ENCODE peak calls at places on chromosome 6, in nine cellular contexts. One of them, this sample, is unnamed.

GRCh38 chr6:22231616-22232015 is 65.2 kb downstream of the PRL start:
- DNase-seq in astrocyte of the spinal cord: peak
- DNase-seq in fibroblast of pulmonary artery: no peak
- DNase-seq in AG04450: no peak
- DNase-seq in lower lobe of right lung: no peak
- DNase-seq in BJ: no peak
- DNase-seq in left ventricle myocardium inferior: no peak
- DNase-seq in HCT116: no peak
- DNase-seq in cardiac muscle cell: no peak
- DNase-seq in this sample: no peak

GRCh38 chr6:98832282-98833100 is 1.9 kb upstream of the POU3F2 start:
- DNase-seq in cardiac muscle cell: peak
- DNase-seq in BJ: peak
- DNase-seq in HCT116: no peak
- DNase-seq in fibroblast of pulmonary artery: peak
- DNase-seq in AG04450: peak
- DNase-seq in left ventricle myocardium inferior: no peak
- DNase-seq in lower lobe of right lung: no peak
- DNase-seq in astrocyte of the spinal cord: peak
- DNase-seq in this sample: peak

GRCh38 chr6:145228962-145229582 is 506.2 kb downstream of the EPM2A start:
- DNase-seq in AG04450: no peak
- DNase-seq in astrocyte of the spinal cord: no peak
- DNase-seq in left ventricle myocardium inferior: no peak
- DNase-seq in HCT116: no peak
- DNase-seq in BJ: no peak
- DNase-seq in lower lobe of right lung: no peak
- DNase-seq in fibroblast of pulmonary artery: no peak
- DNase-seq in cardiac muscle cell: no peak
- DNase-seq in this sample: no peak

GRCh38 chr6:30821862-30822784 is 62.2 kb upstream of the DDR1 start:
- DNase-seq in lower lobe of right lung: no peak
- DNase-seq in AG04450: no peak
- DNase-seq in astrocyte of the spinal cord: no peak
- DNase-seq in BJ: no peak
- DNase-seq in cardiac muscle cell: peak
- DNase-seq in HCT116: no peak
- DNase-seq in fibroblast of pulmonary artery: peak
- DNase-seq in left ventricle myocardium inferior: no peak
- DNase-seq in this sample: no peak

GRCh38 chr6:5208039-5208438 is 52.7 kb downstream of the LYRM4 start:
- DNase-seq in fibroblast of pulmonary artery: peak
- DNase-seq in lower lobe of right lung: no peak
- DNase-seq in AG04450: no peak
- DNase-seq in HCT116: no peak
- DNase-seq in BJ: peak
- DNase-seq in left ventricle myocardium inferior: no peak
- DNase-seq in astrocyte of the spinal cord: no peak
- DNase-seq in cardiac muscle cell: peak
- DNase-seq in this sample: no peak

GRCh38 chr6:72321741-72322140 is 300.1 kb upstream of the KCNQ5 start:
- DNase-seq in cardiac muscle cell: no peak
- DNase-seq in AG04450: peak
- DNase-seq in left ventricle myocardium inferior: no peak
- DNase-seq in HCT116: no peak
- DNase-seq in lower lobe of right lung: no peak
- DNase-seq in fibroblast of pulmonary artery: peak
- DNase-seq in astrocyte of the spinal cord: peak
- DNase-seq in BJ: peak
- DNase-seq in this sample: peak

GRCh38 chr6:15577106-15577505 is 85.7 kb downstream of the DTNBP1 start:
- DNase-seq in left ventricle myocardium inferior: no peak
- DNase-seq in fibroblast of pulmonary artery: no peak
- DNase-seq in cardiac muscle cell: no peak
- DNase-seq in BJ: no peak
- DNase-seq in lower lobe of right lung: no peak
- DNase-seq in astrocyte of the spinal cord: no peak
- DNase-seq in HCT116: no peak
- DNase-seq in AG04450: no peak
- DNase-seq in this sample: no peak

GRCh38 chr6:63100066-63100465 is 111.2 kb upstream of the FKBP1C start:
- DNase-seq in lower lobe of right lung: no peak
- DNase-seq in AG04450: no peak
- DNase-seq in cardiac muscle cell: no peak
- DNase-seq in astrocyte of the spinal cord: no peak
- DNase-seq in HCT116: no peak
- DNase-seq in fibroblast of pulmonary artery: no peak
- DNase-seq in BJ: no peak
- DNase-seq in left ventricle myocardium inferior: no peak
- DNase-seq in this sample: no peak

GRCh38 chr6:110039364-110039995 is 61.4 kb downstream of the GPR6 start:
- DNase-seq in cardiac muscle cell: peak
- DNase-seq in AG04450: peak
- DNase-seq in HCT116: peak
- DNase-seq in astrocyte of the spinal cord: peak
- DNase-seq in lower lobe of right lung: peak
- DNase-seq in fibroblast of pulmonary artery: peak
- DNase-seq in left ventricle myocardium inferior: peak
- DNase-seq in BJ: peak
- DNase-seq in this sample: peak
- H3K4me3 ChIP-seq in cardiac muscle cell: no peak
- H3K4me3 ChIP-seq in AG04450: peak
- H3K4me3 ChIP-seq in HCT116: peak
- H3K4me3 ChIP-seq in astrocyte of the spinal cord: peak
- H3K4me3 ChIP-seq in lower lobe of right lung: peak
- H3K4me3 ChIP-seq in fibroblast of pulmonary artery: peak
- H3K4me3 ChIP-seq in left ventricle myocardium inferior: peak
- H3K4me3 ChIP-seq in BJ: peak
- H3K4me3 ChIP-seq in this sample: peak

GRCh38 chr6:163420315-163420667 is 5.8 kb downstream of the QKI start:
- DNase-seq in AG04450: no peak
- DNase-seq in HCT116: no peak
- DNase-seq in fibroblast of pulmonary artery: no peak
- DNase-seq in BJ: no peak
- DNase-seq in cardiac muscle cell: no peak
- DNase-seq in astrocyte of the spinal cord: peak
- DNase-seq in lower lobe of right lung: no peak
- DNase-seq in left ventricle myocardium inferior: no peak
- DNase-seq in this sample: no peak
- H3K4me3 ChIP-seq in AG04450: peak
- H3K4me3 ChIP-seq in HCT116: no peak
- H3K4me3 ChIP-seq in fibroblast of pulmonary artery: peak
- H3K4me3 ChIP-seq in BJ: no peak
- H3K4me3 ChIP-seq in cardiac muscle cell: peak
- H3K4me3 ChIP-seq in astrocyte of the spinal cord: no peak
- H3K4me3 ChIP-seq in lower lobe of right lung: peak
- H3K4me3 ChIP-seq in left ventricle myocardium inferior: peak
- H3K4me3 ChIP-seq in this sample: no peak

GRCh38 chr6:49556429-49556837 is 6.0 kb downstream of the C6orf141 start:
- DNase-seq in fibroblast of pulmonary artery: peak
- DNase-seq in astrocyte of the spinal cord: peak
- DNase-seq in lower lobe of right lung: no peak
- DNase-seq in HCT116: peak
- DNase-seq in AG04450: no peak
- DNase-seq in cardiac muscle cell: peak
- DNase-seq in left ventricle myocardium inferior: no peak
- DNase-seq in BJ: peak
- DNase-seq in this sample: no peak
- H3K4me3 ChIP-seq in fibroblast of pulmonary artery: no peak
- H3K4me3 ChIP-seq in astrocyte of the spinal cord: no peak
- H3K4me3 ChIP-seq in lower lobe of right lung: no peak
- H3K4me3 ChIP-seq in HCT116: peak
- H3K4me3 ChIP-seq in AG04450: no peak
- H3K4me3 ChIP-seq in cardiac muscle cell: no peak
- H3K4me3 ChIP-seq in left ventricle myocardium inferior: no peak
- H3K4me3 ChIP-seq in BJ: no peak
- H3K4me3 ChIP-seq in this sample: no peak

DNA sequence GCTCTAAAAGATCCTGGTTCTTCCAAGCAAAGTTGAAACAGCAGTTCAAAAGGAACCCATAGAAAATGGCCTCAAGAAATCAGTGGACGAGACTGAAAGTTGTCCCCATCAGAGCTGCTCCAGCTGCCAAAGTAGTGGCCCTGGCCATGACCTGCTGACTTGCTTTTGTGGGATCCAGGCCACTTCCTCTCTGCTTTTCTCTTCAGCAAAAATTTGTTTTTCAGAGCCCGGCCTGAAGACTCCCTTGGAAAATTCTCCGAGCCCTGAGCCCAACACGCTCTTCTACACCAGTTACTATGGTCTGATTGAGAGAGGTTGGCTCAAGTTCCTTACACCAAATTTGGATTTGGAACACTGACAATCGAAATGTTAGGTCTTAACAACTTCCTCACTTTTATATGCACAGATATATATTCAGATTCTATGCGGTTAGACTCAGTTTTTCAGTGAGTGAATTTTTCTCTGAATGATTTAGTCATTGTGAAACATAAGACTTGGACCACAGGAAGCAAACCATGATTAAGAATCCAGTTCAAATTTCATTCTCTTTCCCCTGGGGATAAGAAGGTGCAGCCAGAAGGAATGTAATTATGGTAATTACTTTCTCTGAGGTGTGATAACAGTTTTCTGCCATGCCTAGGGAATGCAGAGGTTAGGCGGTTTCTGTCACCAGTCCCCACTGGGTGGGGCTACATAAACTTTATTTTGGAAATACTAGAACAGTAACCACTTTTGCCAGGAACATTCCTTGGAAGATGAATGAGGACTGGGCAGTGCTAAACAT is 365.3 kb downstream of the SYNE1 start:
- DNase-seq in left ventricle myocardium inferior: peak
- DNase-seq in HCT116: no peak
- DNase-seq in AG04450: no peak
- DNase-seq in lower lobe of right lung: no peak
- DNase-seq in BJ: no peak
- DNase-seq in cardiac muscle cell: peak
- DNase-seq in fibroblast of pulmonary artery: peak
- DNase-seq in astrocyte of the spinal cord: peak
- DNase-seq in this sample: no peak
- H3K4me3 ChIP-seq in left ventricle myocardium inferior: peak
- H3K4me3 ChIP-seq in HCT116: no peak
- H3K4me3 ChIP-seq in AG04450: no peak
- H3K4me3 ChIP-seq in lower lobe of right lung: no peak
- H3K4me3 ChIP-seq in BJ: no peak
- H3K4me3 ChIP-seq in cardiac muscle cell: no peak
- H3K4me3 ChIP-seq in fibroblast of pulmonary artery: no peak
- H3K4me3 ChIP-seq in astrocyte of the spinal cord: no peak
- H3K4me3 ChIP-seq in this sample: no peak

GRCh38 chr6:37047933-37048850 is 42.7 kb downstream of the FGD2 start:
- DNase-seq in BJ: no peak
- DNase-seq in AG04450: no peak
- DNase-seq in fibroblast of pulmonary artery: no peak
- DNase-seq in left ventricle myocardium inferior: no peak
- DNase-seq in lower lobe of right lung: no peak
- DNase-seq in HCT116: no peak
- DNase-seq in cardiac muscle cell: no peak
- DNase-seq in astrocyte of the spinal cord: no peak
- DNase-seq in this sample: no peak

GRCh38 chr6:37048851-37049734 is 43.6 kb downstream of the FGD2 start:
- DNase-seq in AG04450: peak
- DNase-seq in BJ: peak
- DNase-seq in astrocyte of the spinal cord: peak
- DNase-seq in HCT116: no peak
- DNase-seq in lower lobe of right lung: no peak
- DNase-seq in cardiac muscle cell: peak
- DNase-seq in left ventricle myocardium inferior: peak
- DNase-seq in fibroblast of pulmonary artery: peak
- DNase-seq in this sample: peak

GRCh38 chr6:37049990-37050853 is 44.8 kb downstream of the FGD2 start:
- DNase-seq in left ventricle myocardium inferior: peak
- DNase-seq in astrocyte of the spinal cord: no peak
- DNase-seq in HCT116: no peak
- DNase-seq in BJ: no peak
- DNase-seq in cardiac muscle cell: no peak
- DNase-seq in AG04450: no peak
- DNase-seq in fibroblast of pulmonary artery: no peak
- DNase-seq in lower lobe of right lung: peak
- DNase-seq in this sample: no peak

GRCh38 chr6:37050854-37051137 is 45.3 kb downstream of the FGD2 start:
- DNase-seq in left ventricle myocardium inferior: no peak
- DNase-seq in AG04450: no peak
- DNase-seq in lower lobe of right lung: no peak
- DNase-seq in fibroblast of pulmonary artery: no peak
- DNase-seq in HCT116: no peak
- DNase-seq in astrocyte of the spinal cord: no peak
- DNase-seq in BJ: no peak
- DNase-seq in cardiac muscle cell: no peak
- DNase-seq in this sample: no peak

DNA sequence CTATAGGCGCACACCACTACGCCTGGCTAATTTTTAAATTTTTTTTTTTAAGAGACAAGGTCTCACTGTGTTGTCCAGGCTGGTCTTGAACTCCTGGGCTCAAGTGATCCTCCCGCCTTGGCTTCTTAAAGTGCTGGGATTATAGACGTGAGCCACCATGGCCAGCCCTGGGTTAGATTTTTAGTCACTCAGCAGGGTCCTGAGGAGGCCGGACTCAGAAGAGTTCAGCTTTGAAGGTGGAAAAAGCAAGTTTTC is 44.2 kb downstream of the FGD2 start:
- DNase-seq in astrocyte of the spinal cord: no peak
- DNase-seq in BJ: no peak
- DNase-seq in left ventricle myocardium inferior: no peak
- DNase-seq in fibroblast of pulmonary artery: no peak
- DNase-seq in lower lobe of right lung: no peak
- DNase-seq in cardiac muscle cell: no peak
- DNase-seq in HCT116: no peak
- DNase-seq in AG04450: no peak
- DNase-seq in this sample: no peak
- H3K4me3 ChIP-seq in astrocyte of the spinal cord: no peak
- H3K4me3 ChIP-seq in BJ: no peak
- H3K4me3 ChIP-seq in left ventricle myocardium inferior: peak
- H3K4me3 ChIP-seq in fibroblast of pulmonary artery: no peak
- H3K4me3 ChIP-seq in lower lobe of right lung: peak
- H3K4me3 ChIP-seq in cardiac muscle cell: no peak
- H3K4me3 ChIP-seq in HCT116: no peak
- H3K4me3 ChIP-seq in AG04450: no peak
- H3K4me3 ChIP-seq in this sample: no peak

DNA sequence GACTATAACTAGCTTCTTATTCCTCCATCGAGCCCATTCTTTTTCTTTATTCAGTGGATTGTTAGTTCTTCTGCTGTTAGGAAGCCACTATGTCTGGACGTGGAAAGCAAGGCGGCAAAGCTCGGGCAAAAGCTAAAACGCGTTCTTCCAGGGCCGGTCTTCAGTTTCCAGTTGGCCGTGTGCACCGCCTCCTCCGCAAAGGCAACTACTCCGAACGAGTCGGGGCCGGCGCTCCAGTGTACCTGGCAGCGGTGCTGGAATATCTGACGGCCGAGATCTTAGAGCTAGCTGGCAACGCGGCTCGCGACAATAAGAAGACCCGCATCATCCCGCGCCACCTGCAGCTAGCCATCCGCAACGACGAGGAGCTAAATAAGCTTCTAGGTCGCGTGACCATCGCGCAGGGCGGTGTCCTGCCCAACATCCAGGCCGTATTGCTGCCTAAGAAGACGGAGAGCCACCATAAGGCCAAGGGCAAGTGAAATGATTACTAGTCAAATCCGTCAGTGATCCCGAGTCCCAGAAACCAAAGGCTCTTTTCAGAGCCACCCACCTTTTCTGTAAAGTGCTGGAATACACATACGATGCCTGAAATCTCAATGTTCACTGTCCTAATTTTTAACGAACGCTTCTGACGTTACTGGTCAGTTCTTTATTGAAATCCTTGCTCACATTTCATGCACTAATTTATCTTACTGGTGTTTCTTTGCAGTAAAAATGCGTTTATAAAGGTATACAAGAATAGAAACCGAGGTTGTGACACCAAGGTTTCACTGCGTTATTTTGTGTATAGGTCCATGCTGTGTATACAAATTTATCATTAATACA is 129.9 kb downstream of the HFE start:
- DNase-seq in AG04450: no peak
- DNase-seq in astrocyte of the spinal cord: peak
- DNase-seq in lower lobe of right lung: peak
- DNase-seq in BJ: peak
- DNase-seq in cardiac muscle cell: peak
- DNase-seq in HCT116: no peak
- DNase-seq in fibroblast of pulmonary artery: peak
- DNase-seq in left ventricle myocardium inferior: peak
- DNase-seq in this sample: no peak
- H3K4me3 ChIP-seq in AG04450: peak
- H3K4me3 ChIP-seq in astrocyte of the spinal cord: peak
- H3K4me3 ChIP-seq in lower lobe of right lung: peak
- H3K4me3 ChIP-seq in BJ: peak
- H3K4me3 ChIP-seq in cardiac muscle cell: peak
- H3K4me3 ChIP-seq in HCT116: no peak
- H3K4me3 ChIP-seq in fibroblast of pulmonary artery: peak
- H3K4me3 ChIP-seq in left ventricle myocardium inferior: peak
- H3K4me3 ChIP-seq in this sample: peak